ENCODE peak calls at places on chromosome 5, in seven cellular contexts. O, J, H, Y, P, F and E are unnamed samples.
A peak's percentile ranks its signal among the peaks of the same experiment; 100 is the strongest.

GRCh38 chr5:10476878-10477277 is 35.2 kb downstream of the ROPN1L start:
- DNase-seq in O (no peak), J (no peak), H (no peak), Y (no peak), P (no peak), F (no peak), E (no peak)

GRCh38 chr5:33049845-33050244 is 338.7 kb downstream of the NPR3 start:
- DNase-seq in O (peak; percentile 89), J (peak; percentile 22), H (peak; percentile 48), Y (no peak), P (peak; percentile 83), F (peak; percentile 81), E (no peak)

GRCh38 chr5:142878638-142879037 is 108.5 kb downstream of the ARHGAP26 start:
- DNase-seq in O (no peak), J (no peak), H (no peak), Y (no peak), P (no peak), F (no peak), E (no peak)

GRCh38 chr5:67511911-67512310 is 315.3 kb upstream of the CD180 start:
- DNase-seq in O (no peak), J (no peak), H (no peak), Y (no peak), P (no peak), F (no peak), E (no peak)

GRCh38 chr5:27708579-27708978 is 670.2 kb upstream of the CDH9 start:
- DNase-seq in O (peak; percentile 12), J (no peak), H (no peak), Y (no peak), P (peak; percentile 8), F (no peak), E (no peak)

GRCh38 chr5:7779019-7779662 is 71.8 kb downstream of the CFAP90 start:
- DNase-seq in O (no peak), J (no peak), H (no peak), Y (no peak), P (no peak), F (no peak), E (no peak)

GRCh38 chr5:7759257-7759871 is 91.6 kb downstream of the CFAP90 start:
- DNase-seq in O (no peak), J (no peak), H (no peak), Y (no peak), P (no peak), F (no peak), E (no peak)

GRCh38 chr5:151249280-151249679 is 3.7 kb upstream of the GM2A start:
- DNase-seq in O (peak; percentile 10), J (no peak), H (no peak), Y (no peak), P (no peak), F (no peak), E (no peak)

GRCh38 chr5:126801992-126802294 is 25.0 kb downstream of the LMNB1 start:
- DNase-seq in O (peak; percentile 69), J (no peak), H (no peak), Y (no peak), P (peak; percentile 78), F (no peak), E (no peak)

GRCh38 chr5:18551716-18552115 is 917.5 kb downstream of the TAF11L14 start:
- DNase-seq in O (no peak), J (no peak), H (no peak), Y (no peak), P (no peak), F (no peak), E (no peak)

GRCh38 chr5:80697100-80697499 is 42.3 kb upstream of the DHFR start:
- DNase-seq in O (no peak), J (no peak), H (no peak), Y (no peak), P (no peak), F (no peak), E (no peak)

GRCh38 chr5:170971-171800 is 20.1 kb upstream of the LRRC14B start:
- DNase-seq in O (no peak), J (peak; percentile 28), H (no peak), Y (no peak), P (no peak), F (peak; percentile 65), E (no peak)

GRCh38 chr5:169801324-169801777 is 164.3 kb downstream of the DOCK2 start:
- DNase-seq in O (peak; percentile 95), J (no peak), H (peak; percentile 64), Y (no peak), P (peak; percentile 72), F (no peak), E (no peak)

GRCh38 chr5:40428129-40428528 is 251.6 kb upstream of the PTGER4 start:
- DNase-seq in O (peak; percentile 90), J (peak; percentile 49), H (no peak), Y (no peak), P (peak; percentile 77), F (no peak), E (no peak)

GRCh38 chr5:178644826-178645545 is 18.1 kb upstream of the CLK4 start:
- DNase-seq in O (peak; percentile 76), J (no peak), H (no peak), Y (no peak), P (peak; percentile 57), F (no peak), E (no peak)

GRCh38 chr5:77644443-77645157 is 6.1 kb upstream of the OTP start:
- DNase-seq in O (no peak), J (no peak), H (no peak), Y (no peak), P (no peak), F (no peak), E (no peak)

GRCh38 chr5:80105698-80106439 is 70.7 kb downstream of the THBS4 start:
- DNase-seq in O (no peak), J (no peak), H (no peak), Y (no peak), P (no peak), F (no peak), E (no peak)

GRCh38 chr5:109413463-109413862 is 3.7 kb upstream of the PJA2 start:
- DNase-seq in O (peak; percentile 31), J (no peak), H (no peak), Y (no peak), P (peak; percentile 38), F (no peak), E (no peak)

GRCh38 chr5:149063017-149063687 is at the start of gene SH3TC2:
- DNase-seq in O (no peak), J (no peak), H (no peak), Y (peak; percentile 57), P (peak; percentile 68), F (peak; percentile 72), E (no peak)

GRCh38 chr5:150457112-150457511 is 7.6 kb upstream of the RPS14 start:
- DNase-seq in O (no peak), J (no peak), H (no peak), Y (no peak), P (no peak), F (no peak), E (no peak)

GRCh38 chr5:178624626-178625546 is 2.0 kb downstream of the CLK4 start:
- DNase-seq in O (peak; percentile 53), J (no peak), H (no peak), Y (no peak), P (no peak), F (no peak), E (no peak)

DNA sequence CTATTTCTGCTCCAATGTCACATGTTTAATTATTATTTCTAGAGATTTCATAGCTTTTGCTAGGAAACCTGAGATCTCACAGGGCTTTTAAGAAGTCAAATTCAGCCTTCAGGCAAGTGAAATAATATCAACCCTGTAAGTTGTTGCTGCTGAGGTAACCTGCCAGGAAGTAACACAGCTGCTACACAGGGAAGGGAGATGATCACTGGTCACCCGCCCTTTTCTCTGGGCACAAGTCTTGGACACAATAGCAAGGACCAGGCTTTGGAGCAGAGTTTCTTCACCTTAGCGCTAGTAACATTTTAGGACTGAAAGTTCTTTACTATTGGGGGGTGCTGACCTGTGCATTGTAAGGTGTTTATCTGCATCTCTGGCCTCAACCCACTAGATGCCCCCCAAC is 50.1 kb downstream of the PTTG1 start:
- DNase-seq in O (no peak), J (no peak), H (no peak), Y (no peak), P (no peak), F (no peak), E (no peak)
- H3K4me3 ChIP-seq in O (no peak overlapping the region), J (no peak overlapping the region), H (no peak overlapping the region), Y (no peak overlapping the region), P (peak overlapping the region; percentile 58), F (no peak overlapping the region), E (no peak overlapping the region)

DNA sequence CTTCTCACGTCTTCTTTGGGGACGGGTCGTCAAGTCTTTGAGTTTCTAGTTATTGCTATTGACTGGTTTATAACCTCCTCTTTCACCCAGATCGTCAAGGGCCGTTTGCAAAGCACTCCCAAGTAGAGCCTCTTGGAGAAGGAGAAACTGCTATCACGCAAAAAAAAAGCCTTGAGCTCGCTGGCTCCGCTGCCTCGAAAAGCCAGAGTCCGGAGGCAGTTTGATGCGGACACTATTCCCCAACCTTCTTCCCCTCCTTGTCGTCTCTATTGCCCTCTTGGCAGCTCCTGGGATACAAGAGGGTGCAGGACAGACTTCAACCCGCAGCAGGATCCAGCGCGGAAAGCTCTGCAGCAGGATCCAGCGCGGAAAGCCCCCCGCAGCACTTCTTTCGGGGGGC is 293 bp upstream of the PCDHAC1 start:
- DNase-seq in O (no peak), J (no peak), H (no peak), Y (no peak), P (no peak), F (no peak), E (no peak)
- H3K4me3 ChIP-seq in O (no peak overlapping the region), J (peak overlapping the region; percentile 59), H (no peak overlapping the region), Y (peak overlapping the region; percentile 24), P (no peak overlapping the region), F (no peak overlapping the region), E (peak overlapping the region; percentile 37)

GRCh38 chr5:112720576-112720975 is 17.1 kb upstream of the APC start:
- DNase-seq in O (no peak), J (no peak), H (no peak), Y (no peak), P (no peak), F (no peak), E (no peak)

GRCh38 chr5:112717506-112718082 is 20.1 kb upstream of the APC start:
- DNase-seq in O (no peak), J (no peak), H (no peak), Y (no peak), P (no peak), F (no peak), E (no peak)

GRCh38 chr5:112718344-112718743 is 19.3 kb upstream of the APC start:
- DNase-seq in O (no peak), J (no peak), H (no peak), Y (no peak), P (no peak), F (no peak), E (no peak)
- H3K4me3 ChIP-seq in O (no peak overlapping the region), J (no peak overlapping the region), H (no peak overlapping the region), Y (no peak overlapping the region), P (no peak overlapping the region), F (no peak overlapping the region), E (no peak overlapping the region)

GRCh38 chr5:154940375-154940771 is 500 bp upstream of the MRPL22 start:
- DNase-seq in O (no peak), J (no peak), H (no peak), Y (no peak), P (no peak), F (no peak), E (no peak)

GRCh38 chr5:154944716-154945115 is 3.8 kb downstream of the MRPL22 start:
- DNase-seq in O (no peak), J (no peak), H (no peak), Y (no peak), P (no peak), F (no peak), E (no peak)

GRCh38 chr5:154945695-154946301 is 4.9 kb downstream of the MRPL22 start:
- DNase-seq in O (peak; percentile 43), J (no peak), H (no peak), Y (no peak), P (peak; percentile 57), F (no peak), E (no peak)

GRCh38 chr5:154940772-154941620 is at the start of gene MRPL22:
- DNase-seq in O (peak; percentile 92), J (peak; percentile 92), H (peak; percentile 71), Y (peak; percentile 89), P (peak; percentile 96), F (peak; percentile 97), E (peak; percentile 94)

GRCh38 chr5:154943527-154943926 is 2.7 kb downstream of the MRPL22 start:
- DNase-seq in O (no peak), J (no peak), H (no peak), Y (no peak), P (no peak), F (no peak), E (no peak)
- H3K4me3 ChIP-seq in O (no peak overlapping the region), J (no peak overlapping the region), H (no peak overlapping the region), Y (no peak overlapping the region), P (no peak overlapping the region), F (no peak overlapping the region), E (no peak overlapping the region)